ENCODE peak calls at places on chromosomes 7 and 10, in ten cellular contexts. V, C, Y, B, R, J, U, K, D and L are unnamed samples.

GRCh38 chr10:77036993-77037734 is 600.4 kb downstream of the KCNMA1 start:
- DNase-seq in V (no peak), C (no peak), Y (no peak), B (no peak), R (peak), J (peak), U (peak), K (no peak), D (no peak), L (peak)

GRCh38 chr7:30226593-30227268 is 57.7 kb upstream of the ZNRF2 start:
- DNase-seq in V (no peak), C (no peak), Y (no peak), B (no peak), R (no peak), J (peak), U (peak), K (no peak), D (no peak), L (peak)

GRCh38 chr10:77902159-77902558 is 24.4 kb downstream of the DLG5 start:
- DNase-seq in V (no peak), C (no peak), Y (no peak), B (no peak), R (no peak), J (peak), U (no peak), K (no peak), D (no peak), L (no peak)

GRCh38 chr7:98870071-98870651 is 347 bp upstream of the TMEM130 start:
- DNase-seq in V (peak), C (peak), Y (peak), B (peak), R (peak), J (peak), U (peak), K (peak), D (no peak), L (no peak)

GRCh38 chr10:4062072-4062471 is 277.1 kb upstream of the KLF6 start:
- DNase-seq in V (no peak), C (no peak), Y (no peak), B (no peak), R (no peak), J (no peak), U (no peak), K (no peak), D (no peak), L (no peak)

GRCh38 chr7:124323597-124323996 is 290.7 kb upstream of the TMEM229A start:
- DNase-seq in V (no peak), C (no peak), Y (no peak), B (no peak), R (no peak), J (no peak), U (no peak), K (no peak), D (no peak), L (no peak)

GRCh38 chr10:133466683-133467275 is 13.0 kb downstream of the SCART1 start:
- DNase-seq in V (no peak), C (peak), Y (no peak), B (no peak), R (no peak), J (no peak), U (no peak), K (no peak), D (no peak), L (no peak)

GRCh38 chr7:67359900-67360299 is 363.3 kb downstream of the TYW1 start:
- DNase-seq in V (no peak), C (no peak), Y (no peak), B (no peak), R (no peak), J (no peak), U (no peak), K (no peak), D (no peak), L (no peak)

GRCh38 chr7:36161996-36162395 is 8.9 kb downstream of the EEPD1 start:
- DNase-seq in V (no peak), C (no peak), Y (no peak), B (no peak), R (no peak), J (no peak), U (peak), K (no peak), D (no peak), L (peak)

GRCh38 chr10:127148066-127148932 is 48.1 kb downstream of the INSYN2A start:
- DNase-seq in V (peak), C (no peak), Y (no peak), B (no peak), R (peak), J (no peak), U (peak), K (no peak), D (peak), L (peak)

GRCh38 chr7:25207887-25208286 is 20.4 kb downstream of the NPVF start:
- DNase-seq in V (no peak), C (no peak), Y (no peak), B (no peak), R (no peak), J (no peak), U (no peak), K (no peak), D (no peak), L (no peak)

GRCh38 chr10:21724695-21725371 is 190.8 kb downstream of the MLLT10 start:
- DNase-seq in V (peak), C (peak), Y (peak), B (peak), R (peak), J (peak), U (peak), K (peak), D (peak), L (peak)

GRCh38 chr7:141328290-141328689 is 222.9 kb upstream of the AGK start:
- DNase-seq in V (no peak), C (no peak), Y (no peak), B (no peak), R (no peak), J (no peak), U (no peak), K (no peak), D (no peak), L (no peak)